ENCODE peak calls at places on chromosomes 13 and 19, in six cellular contexts. P is cardiac muscle cell, D is AG08396, W is kidney tubule cell, L is nephron progenitor cell, C is activated gamma-delta T cell treated with Interleukin-2 at 50 U/mL for 16 hours. K is an unnamed sample.

GRCh38 chr13:113421673-113422270 is 31.5 kb downstream of the ADPRHL1 start:
- DNase-seq in W (no peak), C (no peak), P (no peak), D (peak; percentile 70), L (no peak), K (no peak)

GRCh38 chr13:37870895-37871550 is 1.5 kb upstream of the TRPC4 start:
- DNase-seq in D (peak; percentile 14), P (no peak), C (no peak), L (no peak), W (peak; percentile 35), K (peak; percentile 33)

GRCh38 chr19:21138130-21138529 is 3.7 kb upstream of the ZNF431 start:
- DNase-seq in D (no peak), C (no peak), W (no peak), L (no peak), P (no peak), K (no peak)

GRCh38 chr13:113926301-113926761 is 47.5 kb downstream of the C13orf46 start:
- DNase-seq in L (no peak), P (no peak), D (no peak), W (no peak), C (no peak), K (no peak)

GRCh38 chr13:101289764-101290163 is 126.5 kb downstream of the NALCN start:
- DNase-seq in D (peak; percentile 60), C (no peak), L (peak; percentile 80), W (peak; percentile 35), P (peak; percentile 73), K (peak; percentile 8)

GRCh38 chr19:13058951-13059660 is 43.6 kb downstream of the LYL1 start:
- DNase-seq in W (no peak), L (no peak), D (no peak), C (no peak), P (no peak), K (no peak)

GRCh38 chr13:48542581-48543341 is 9.9 kb upstream of the RCBTB2 start:
- DNase-seq in D (no peak), P (peak; percentile 74), L (peak; percentile 27), W (peak; percentile 25), C (no peak), K (no peak)

GRCh38 chr13:41985788-41986508 is 25.0 kb upstream of the VWA8 start:
- DNase-seq in C (no peak), L (no peak), D (peak; percentile 19), P (no peak), W (peak; percentile 43), K (peak; percentile 39)

GRCh38 chr13:80132741-80133601 is 208.0 kb downstream of the SPRY2 start:
- DNase-seq in W (peak; percentile 39), C (no peak), P (peak; percentile 79), L (peak; percentile 55), D (no peak), K (no peak)

GRCh38 chr13:77571956-77572355 is 36.5 kb downstream of the SCEL start:
- DNase-seq in D (no peak), L (no peak), W (no peak), C (no peak), P (no peak), K (no peak)